ENCODE peak calls at places on chromosomes 11 and 22, in six cellular contexts. One of them, this sample, is unnamed.

GRCh38 chr11:10413268-10413667 is 41.8 kb upstream of the AMPD3 start:
- DNase-seq in endothelial cell of umbilical vein: peak
- DNase-seq in HepG2: peak
- DNase-seq in H1: no peak
- DNase-seq in K562: no peak
- DNase-seq in HCT116: peak
- DNase-seq in this sample: no peak

GRCh38 chr11:13140028-13140870 is 131.1 kb downstream of the RASSF10 start:
- DNase-seq in K562: no peak
- DNase-seq in H1: no peak
- DNase-seq in HCT116: no peak
- DNase-seq in HepG2: peak
- DNase-seq in endothelial cell of umbilical vein: no peak
- DNase-seq in this sample: peak

GRCh38 chr11:34343153-34343552 is 14.7 kb downstream of the ABTB2 start:
- DNase-seq in K562: no peak
- DNase-seq in HepG2: no peak
- DNase-seq in HCT116: no peak
- DNase-seq in endothelial cell of umbilical vein: no peak
- DNase-seq in H1: no peak
- DNase-seq in this sample: no peak

GRCh38 chr11:134406264-134407185 is 5.5 kb downstream of the B3GAT1 start:
- DNase-seq in endothelial cell of umbilical vein: no peak
- DNase-seq in K562: no peak
- DNase-seq in HCT116: no peak
- DNase-seq in HepG2: no peak
- DNase-seq in H1: no peak
- DNase-seq in this sample: no peak

GRCh38 chr11:92457250-92457649 is 232.6 kb downstream of the FAT3 start:
- DNase-seq in K562: no peak
- DNase-seq in endothelial cell of umbilical vein: no peak
- DNase-seq in HCT116: no peak
- DNase-seq in HepG2: no peak
- DNase-seq in H1: no peak
- DNase-seq in this sample: no peak

GRCh38 chr22:22397292-22397870 is 111.2 kb downstream of the ZNF280B start:
- DNase-seq in HCT116: peak
- DNase-seq in K562: peak
- DNase-seq in H1: no peak
- DNase-seq in HepG2: peak
- DNase-seq in endothelial cell of umbilical vein: no peak
- DNase-seq in this sample: no peak

GRCh38 chr22:47328550-47329243 is 566.2 kb downstream of the TBC1D22A start:
- DNase-seq in HCT116: peak
- DNase-seq in H1: no peak
- DNase-seq in endothelial cell of umbilical vein: peak
- DNase-seq in HepG2: peak
- DNase-seq in K562: peak
- DNase-seq in this sample: no peak

GRCh38 chr11:2088746-2089535 is 50.2 kb downstream of the IGF2 start:
- DNase-seq in HCT116: no peak
- DNase-seq in HepG2: peak
- DNase-seq in K562: no peak
- DNase-seq in H1: no peak
- DNase-seq in endothelial cell of umbilical vein: no peak
- DNase-seq in this sample: no peak

GRCh38 chr11:116563028-116563712 is 209.6 kb downstream of the BUD13 start:
- DNase-seq in endothelial cell of umbilical vein: peak
- DNase-seq in HCT116: no peak
- DNase-seq in HepG2: peak
- DNase-seq in H1: no peak
- DNase-seq in K562: no peak
- DNase-seq in this sample: no peak

GRCh38 chr11:118872403-118872821 is 11.3 kb upstream of the CXCR5 start:
- DNase-seq in endothelial cell of umbilical vein: no peak
- DNase-seq in H1: no peak
- DNase-seq in K562: no peak
- DNase-seq in HepG2: no peak
- DNase-seq in HCT116: no peak
- DNase-seq in this sample: no peak

GRCh38 chr22:25346859-25347751 is 127.7 kb downstream of the CRYBB2 start:
- DNase-seq in HCT116: no peak
- DNase-seq in HepG2: no peak
- DNase-seq in endothelial cell of umbilical vein: no peak
- DNase-seq in H1: no peak
- DNase-seq in K562: no peak
- DNase-seq in this sample: no peak

GRCh38 chr11:119727523-119728081 is 1.4 kb downstream of the NECTIN1 start:
- DNase-seq in K562: peak
- DNase-seq in H1: no peak
- DNase-seq in endothelial cell of umbilical vein: no peak
- DNase-seq in HCT116: no peak
- DNase-seq in HepG2: no peak
- DNase-seq in this sample: no peak

GRCh38 chr11:133549796-133550195 is 17.5 kb upstream of the OPCML start:
- DNase-seq in endothelial cell of umbilical vein: no peak
- DNase-seq in HepG2: no peak
- DNase-seq in HCT116: no peak
- DNase-seq in K562: no peak
- DNase-seq in H1: no peak
- DNase-seq in this sample: no peak

GRCh38 chr11:92101845-92102244 is 122.8 kb upstream of the FAT3 start:
- DNase-seq in K562: no peak
- DNase-seq in HepG2: no peak
- DNase-seq in HCT116: no peak
- DNase-seq in endothelial cell of umbilical vein: no peak
- DNase-seq in H1: no peak
- DNase-seq in this sample: no peak

GRCh38 chr22:44577391-44578114 is 79.5 kb upstream of the RTL6 start:
- DNase-seq in HCT116: no peak
- DNase-seq in HepG2: no peak
- DNase-seq in H1: no peak
- DNase-seq in K562: no peak
- DNase-seq in endothelial cell of umbilical vein: no peak
- DNase-seq in this sample: no peak

GRCh38 chr22:30325065-30325720 is 1.5 kb downstream of the TBC1D10A start:
- DNase-seq in K562: peak
- DNase-seq in HCT116: no peak
- DNase-seq in H1: no peak
- DNase-seq in endothelial cell of umbilical vein: no peak
- DNase-seq in HepG2: no peak
- DNase-seq in this sample: no peak

GRCh38 chr11:70327717-70328116 is 57.2 kb downstream of the PPFIA1 start:
- DNase-seq in HCT116: no peak
- DNase-seq in endothelial cell of umbilical vein: no peak
- DNase-seq in HepG2: no peak
- DNase-seq in K562: no peak
- DNase-seq in H1: no peak
- DNase-seq in this sample: peak

GRCh38 chr11:75697906-75698563 is 19.6 kb upstream of the MOGAT2 start:
- DNase-seq in K562: no peak
- DNase-seq in H1: no peak
- DNase-seq in HepG2: no peak
- DNase-seq in endothelial cell of umbilical vein: no peak
- DNase-seq in HCT116: no peak
- DNase-seq in this sample: no peak

GRCh38 chr22:37237371-37238268 is 6.4 kb downstream of the RAC2 start:
- DNase-seq in HepG2: no peak
- DNase-seq in endothelial cell of umbilical vein: no peak
- DNase-seq in HCT116: no peak
- DNase-seq in H1: no peak
- DNase-seq in K562: no peak
- DNase-seq in this sample: no peak

GRCh38 chr11:115990004-115990447 is 485.8 kb upstream of the CADM1 start:
- DNase-seq in endothelial cell of umbilical vein: no peak
- DNase-seq in HCT116: no peak
- DNase-seq in H1: no peak
- DNase-seq in K562: peak
- DNase-seq in HepG2: no peak
- DNase-seq in this sample: no peak

GRCh38 chr11:108614086-108614485 is 20.5 kb upstream of the EXPH5 start:
- DNase-seq in K562: no peak
- DNase-seq in H1: no peak
- DNase-seq in HepG2: no peak
- DNase-seq in endothelial cell of umbilical vein: no peak
- DNase-seq in HCT116: no peak
- DNase-seq in this sample: no peak

GRCh38 chr22:17370036-17370765 is 941 bp downstream of the CECR2 start:
- DNase-seq in endothelial cell of umbilical vein: no peak
- DNase-seq in HepG2: no peak
- DNase-seq in K562: no peak
- DNase-seq in H1: no peak
- DNase-seq in HCT116: no peak
- DNase-seq in this sample: no peak

GRCh38 chr11:111526501-111526900 is 11.9 kb downstream of the HOATZ start:
- DNase-seq in HepG2: no peak
- DNase-seq in H1: no peak
- DNase-seq in endothelial cell of umbilical vein: no peak
- DNase-seq in K562: no peak
- DNase-seq in HCT116: no peak
- DNase-seq in this sample: no peak

GRCh38 chr11:115659061-115659963 is 155.1 kb upstream of the CADM1 start:
- DNase-seq in HCT116: no peak
- DNase-seq in HepG2: no peak
- DNase-seq in endothelial cell of umbilical vein: no peak
- DNase-seq in H1: no peak
- DNase-seq in K562: no peak
- DNase-seq in this sample: no peak

GRCh38 chr22:49999901-50000586 is 12.5 kb downstream of the IL17REL start:
- DNase-seq in HCT116: no peak
- DNase-seq in K562: no peak
- DNase-seq in HepG2: no peak
- DNase-seq in endothelial cell of umbilical vein: no peak
- DNase-seq in H1: no peak
- DNase-seq in this sample: no peak
- TF ChIP-seq EZH2 in HCT116: no peak
- TF ChIP-seq EZH2 in K562: no peak
- TF ChIP-seq EZH2 in HepG2: no peak
- TF ChIP-seq EZH2 in endothelial cell of umbilical vein: no peak
- TF ChIP-seq EZH2 in H1: peak
- TF ChIP-seq EZH2 in this sample: no peak

GRCh38 chr22:50057292-50057867 is 718 bp downstream of the TTLL8 start:
- DNase-seq in HepG2: no peak
- DNase-seq in endothelial cell of umbilical vein: no peak
- DNase-seq in H1: no peak
- DNase-seq in K562: no peak
- DNase-seq in HCT116: no peak
- DNase-seq in this sample: no peak
- TF ChIP-seq MAX in HepG2: no peak
- TF ChIP-seq MAX in endothelial cell of umbilical vein: no peak
- TF ChIP-seq MAX in H1: no peak
- TF ChIP-seq MAX in K562: no peak
- TF ChIP-seq MAX in HCT116: no peak
- TF ChIP-seq MAX in this sample: no peak

GRCh38 chr11:122023614-122024250 is 92.3 kb downstream of the BLID start:
- DNase-seq in HCT116: no peak
- DNase-seq in HepG2: no peak
- DNase-seq in endothelial cell of umbilical vein: peak
- DNase-seq in K562: no peak
- DNase-seq in H1: no peak
- DNase-seq in this sample: no peak
- TF ChIP-seq EZH2 in HCT116: no peak
- TF ChIP-seq EZH2 in HepG2: no peak
- TF ChIP-seq EZH2 in endothelial cell of umbilical vein: no peak
- TF ChIP-seq EZH2 in K562: no peak
- TF ChIP-seq EZH2 in H1: no peak
- TF ChIP-seq EZH2 in this sample: no peak

DNA sequence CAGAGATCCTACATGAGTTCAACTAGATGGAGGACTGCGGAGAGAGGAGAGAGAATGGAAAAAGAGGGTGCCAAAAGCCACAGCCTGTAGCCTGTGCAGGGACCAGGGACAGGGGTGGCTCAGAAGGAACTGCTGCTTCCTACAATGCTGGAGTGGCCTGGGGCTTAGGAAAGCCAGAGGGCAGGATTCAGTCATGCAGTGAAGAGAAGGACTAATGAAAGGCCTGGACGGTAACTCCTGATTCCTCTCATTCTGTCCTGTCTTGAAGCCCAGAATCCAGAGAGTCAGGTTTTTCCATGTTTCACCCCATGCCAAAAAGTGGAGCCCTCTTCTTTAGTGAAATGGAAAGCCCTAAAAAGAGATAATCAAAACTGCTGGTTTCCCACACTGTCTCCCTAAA is 48.4 kb upstream of the INCENP start:
- DNase-seq in K562: no peak
- DNase-seq in H1: no peak
- DNase-seq in HepG2: no peak
- DNase-seq in HCT116: no peak
- DNase-seq in endothelial cell of umbilical vein: no peak
- DNase-seq in this sample: no peak
- TF ChIP-seq MAX in K562: no peak
- TF ChIP-seq MAX in H1: no peak
- TF ChIP-seq MAX in HepG2: no peak
- TF ChIP-seq MAX in HCT116: no peak
- TF ChIP-seq MAX in endothelial cell of umbilical vein: no peak
- TF ChIP-seq MAX in this sample: no peak

GRCh38 chr11:46238967-46239800 is 38.3 kb upstream of the CREB3L1 start:
- DNase-seq in H1: peak
- DNase-seq in HepG2: peak
- DNase-seq in endothelial cell of umbilical vein: peak
- DNase-seq in K562: peak
- DNase-seq in HCT116: peak
- DNase-seq in this sample: no peak

GRCh38 chr11:46240371-46240770 is 37.1 kb upstream of the CREB3L1 start:
- DNase-seq in endothelial cell of umbilical vein: no peak
- DNase-seq in K562: no peak
- DNase-seq in H1: no peak
- DNase-seq in HepG2: no peak
- DNase-seq in HCT116: no peak
- DNase-seq in this sample: no peak

GRCh38 chr11:46238078-46238966 is 39.1 kb upstream of the CREB3L1 start:
- DNase-seq in H1: no peak
- DNase-seq in HCT116: no peak
- DNase-seq in endothelial cell of umbilical vein: peak
- DNase-seq in K562: peak
- DNase-seq in HepG2: no peak
- DNase-seq in this sample: no peak

GRCh38 chr11:46240861-46241260 is 36.6 kb upstream of the CREB3L1 start:
- DNase-seq in endothelial cell of umbilical vein: no peak
- DNase-seq in HCT116: no peak
- DNase-seq in HepG2: no peak
- DNase-seq in H1: no peak
- DNase-seq in K562: no peak
- DNase-seq in this sample: no peak

DNA sequence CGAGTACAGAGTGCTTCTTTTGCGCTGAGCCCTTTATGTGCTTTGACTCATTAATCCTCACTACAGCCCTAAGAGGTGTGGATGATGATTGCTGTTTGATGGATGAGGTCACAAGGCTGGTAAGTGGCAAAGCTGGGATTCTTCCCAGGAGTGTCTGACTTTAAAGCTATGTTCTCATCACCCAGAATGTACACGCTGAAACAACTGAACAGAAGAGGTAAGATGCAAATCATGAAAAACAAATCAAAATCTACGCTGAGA is 37.7 kb upstream of the CREB3L1 start:
- DNase-seq in K562: no peak
- DNase-seq in HCT116: no peak
- DNase-seq in endothelial cell of umbilical vein: no peak
- DNase-seq in H1: no peak
- DNase-seq in HepG2: no peak
- DNase-seq in this sample: no peak
- TF ChIP-seq EZH2 in K562: no peak
- TF ChIP-seq EZH2 in HCT116: no peak
- TF ChIP-seq EZH2 in endothelial cell of umbilical vein: no peak
- TF ChIP-seq EZH2 in H1: no peak
- TF ChIP-seq EZH2 in HepG2: no peak
- TF ChIP-seq EZH2 in this sample: no peak

This sample was measured in GM12878.